ENCODE peak calls at places on chromosomes 2 and 18, in five cellular contexts. One of them, this sample, is unnamed.
A peak's percentile ranks its signal among the peaks of the same experiment; 100 is the strongest.

GRCh38 chr18:25662247-25662646 is 310.3 kb upstream of the ZNF521 start:
- DNase-seq in mesenchymal stem cell: peak; percentile 65
- DNase-seq in IMR-90: peak; percentile 25
- DNase-seq in neuronal stem cell: no peak
- DNase-seq in H1: no peak
- DNase-seq in this sample: no peak

GRCh38 chr2:98869868-98870267 is 66.2 kb downstream of the CRACDL start:
- DNase-seq in mesenchymal stem cell: no peak
- DNase-seq in IMR-90: no peak
- DNase-seq in neuronal stem cell: no peak
- DNase-seq in H1: no peak
- DNase-seq in this sample: no peak

GRCh38 chr2:230735884-230736283 is 23.2 kb downstream of the CAB39 start:
- DNase-seq in mesenchymal stem cell: no peak
- DNase-seq in IMR-90: no peak
- DNase-seq in neuronal stem cell: no peak
- DNase-seq in H1: no peak
- DNase-seq in this sample: no peak

GRCh38 chr2:144995482-144995881 is 475.6 kb upstream of the ZEB2 start:
- DNase-seq in mesenchymal stem cell: no peak
- DNase-seq in IMR-90: no peak
- DNase-seq in neuronal stem cell: no peak
- DNase-seq in H1: no peak
- DNase-seq in this sample: no peak

GRCh38 chr2:196073521-196073920 is 4.9 kb upstream of the DNAH7 start:
- DNase-seq in mesenchymal stem cell: no peak
- DNase-seq in IMR-90: no peak
- DNase-seq in neuronal stem cell: no peak
- DNase-seq in H1: no peak
- DNase-seq in this sample: no peak

GRCh38 chr2:151367571-151367970 is 10.2 kb downstream of the TNFAIP6 start:
- DNase-seq in mesenchymal stem cell: peak; percentile 18
- DNase-seq in IMR-90: peak; percentile 36
- DNase-seq in neuronal stem cell: no peak
- DNase-seq in H1: no peak
- DNase-seq in this sample: no peak

GRCh38 chr2:99085400-99085799 is 56.1 kb upstream of the C2orf15 start:
- DNase-seq in mesenchymal stem cell: peak; percentile 15
- DNase-seq in IMR-90: no peak
- DNase-seq in neuronal stem cell: no peak
- DNase-seq in H1: no peak
- DNase-seq in this sample: peak; percentile 38

GRCh38 chr2:55167630-55167967 is 64.5 kb downstream of the CLHC1 start:
- DNase-seq in mesenchymal stem cell: no peak
- DNase-seq in IMR-90: no peak
- DNase-seq in neuronal stem cell: no peak
- DNase-seq in H1: no peak
- DNase-seq in this sample: no peak

GRCh38 chr18:79503891-79504475 is 108.3 kb downstream of the NFATC1 start:
- DNase-seq in mesenchymal stem cell: no peak
- DNase-seq in IMR-90: no peak
- DNase-seq in neuronal stem cell: no peak
- DNase-seq in H1: no peak
- DNase-seq in this sample: no peak

GRCh38 chr2:20675701-20676352 is 8.9 kb downstream of the GDF7 start:
- DNase-seq in mesenchymal stem cell: no peak
- DNase-seq in IMR-90: no peak
- DNase-seq in neuronal stem cell: no peak
- DNase-seq in H1: peak; percentile 66
- DNase-seq in this sample: no peak

GRCh38 chr2:231387904-231388724 is 7.4 kb upstream of the B3GNT7 start:
- DNase-seq in mesenchymal stem cell: peak; percentile 50
- DNase-seq in IMR-90: peak; percentile 56
- DNase-seq in neuronal stem cell: no peak
- DNase-seq in H1: no peak
- DNase-seq in this sample: no peak

GRCh38 chr18:74328196-74328595 is 12.6 kb downstream of the C18orf63 start:
- DNase-seq in mesenchymal stem cell: no peak
- DNase-seq in IMR-90: no peak
- DNase-seq in neuronal stem cell: no peak
- DNase-seq in H1: no peak
- DNase-seq in this sample: no peak

GRCh38 chr2:231007159-231008045 is 11.5 kb downstream of the SPATA3 start:
- DNase-seq in mesenchymal stem cell: no peak
- DNase-seq in IMR-90: no peak
- DNase-seq in neuronal stem cell: no peak
- DNase-seq in H1: no peak
- DNase-seq in this sample: no peak

GRCh38 chr2:226151157-226151556 is 648.5 kb downstream of the IRS1 start:
- DNase-seq in mesenchymal stem cell: peak; percentile 22
- DNase-seq in IMR-90: peak; percentile 10
- DNase-seq in neuronal stem cell: no peak
- DNase-seq in H1: no peak
- DNase-seq in this sample: no peak

GRCh38 chr2:45935791-45936622 is 284.5 kb downstream of the PRKCE start:
- DNase-seq in mesenchymal stem cell: peak; percentile 97
- DNase-seq in IMR-90: peak; percentile 99
- DNase-seq in neuronal stem cell: peak; percentile 65
- DNase-seq in H1: peak; percentile 88
- DNase-seq in this sample: peak; percentile 90

GRCh38 chr2:18991177-18992168 is 366.9 kb downstream of the OSR1 start:
- DNase-seq in mesenchymal stem cell: peak; percentile 54
- DNase-seq in IMR-90: peak; percentile 78
- DNase-seq in neuronal stem cell: no peak
- DNase-seq in H1: no peak
- DNase-seq in this sample: peak; percentile 42

GRCh38 chr2:59935005-59935404 is 618.4 kb downstream of the BCL11A start:
- DNase-seq in mesenchymal stem cell: no peak
- DNase-seq in IMR-90: no peak
- DNase-seq in neuronal stem cell: no peak
- DNase-seq in H1: no peak
- DNase-seq in this sample: no peak

GRCh38 chr2:238940806-238941205 is 92.9 kb downstream of the TWIST2 start:
- DNase-seq in mesenchymal stem cell: no peak
- DNase-seq in IMR-90: no peak
- DNase-seq in neuronal stem cell: no peak
- DNase-seq in H1: no peak
- DNase-seq in this sample: no peak

GRCh38 chr2:238941262-238941792 is 93.4 kb downstream of the TWIST2 start:
- DNase-seq in mesenchymal stem cell: no peak
- DNase-seq in IMR-90: no peak
- DNase-seq in neuronal stem cell: no peak
- DNase-seq in H1: peak; percentile 14
- DNase-seq in this sample: no peak

GRCh38 chr2:238942080-238942761 is 94.3 kb downstream of the TWIST2 start:
- DNase-seq in mesenchymal stem cell: no peak
- DNase-seq in IMR-90: no peak
- DNase-seq in neuronal stem cell: no peak
- DNase-seq in H1: peak; percentile 29
- DNase-seq in this sample: no peak

GRCh38 chr2:238945433-238946150 is 97.7 kb downstream of the TWIST2 start:
- DNase-seq in mesenchymal stem cell: peak; percentile 66
- DNase-seq in IMR-90: peak; percentile 42
- DNase-seq in neuronal stem cell: no peak
- DNase-seq in H1: peak; percentile 79
- DNase-seq in this sample: peak; percentile 80

GRCh38 chr2:238942941-238943715 is 95.2 kb downstream of the TWIST2 start:
- DNase-seq in mesenchymal stem cell: no peak
- DNase-seq in IMR-90: peak; percentile 64
- DNase-seq in neuronal stem cell: no peak
- DNase-seq in H1: no peak
- DNase-seq in this sample: no peak
- H3K9ac ChIP-seq in mesenchymal stem cell: no peak overlapping the region
- H3K9ac ChIP-seq in IMR-90: no peak overlapping the region
- H3K9ac ChIP-seq in neuronal stem cell: no peak overlapping the region
- H3K9ac ChIP-seq in H1: no peak overlapping the region
- H3K9ac ChIP-seq in this sample: no peak overlapping the region

GRCh38 chr18:75455249-75456183 is 28.0 kb upstream of the SMIM21 start:
- DNase-seq in mesenchymal stem cell: peak; percentile 27
- DNase-seq in IMR-90: peak; percentile 18
- DNase-seq in neuronal stem cell: peak; percentile 23
- DNase-seq in H1: peak; percentile 69
- DNase-seq in this sample: peak; percentile 46
- H3K4me3 ChIP-seq in mesenchymal stem cell: peak overlapping the region; percentile 75
- H3K4me3 ChIP-seq in IMR-90: peak overlapping the region; percentile 35
- H3K4me3 ChIP-seq in neuronal stem cell: peak overlapping the region; percentile 78
- H3K4me3 ChIP-seq in H1: peak overlapping the region; percentile 45
- H3K4me3 ChIP-seq in this sample: no peak overlapping the region

GRCh38 chr18:59109375-59109774 is 30.3 kb upstream of the SEC11C start:
- DNase-seq in mesenchymal stem cell: no peak
- DNase-seq in IMR-90: no peak
- DNase-seq in neuronal stem cell: peak; percentile 33
- DNase-seq in H1: no peak
- DNase-seq in this sample: no peak

GRCh38 chr18:59114160-59114559 is 25.5 kb upstream of the SEC11C start:
- DNase-seq in mesenchymal stem cell: no peak
- DNase-seq in IMR-90: peak; percentile 14
- DNase-seq in neuronal stem cell: no peak
- DNase-seq in H1: no peak
- DNase-seq in this sample: no peak
- H2BK15ac ChIP-seq in mesenchymal stem cell: no peak overlapping the region
- H2BK15ac ChIP-seq in IMR-90: no peak overlapping the region
- H2BK15ac ChIP-seq in neuronal stem cell: no peak overlapping the region
- H2BK15ac ChIP-seq in H1: no peak overlapping the region
- H2BK15ac ChIP-seq in this sample: no peak overlapping the region

DNA sequence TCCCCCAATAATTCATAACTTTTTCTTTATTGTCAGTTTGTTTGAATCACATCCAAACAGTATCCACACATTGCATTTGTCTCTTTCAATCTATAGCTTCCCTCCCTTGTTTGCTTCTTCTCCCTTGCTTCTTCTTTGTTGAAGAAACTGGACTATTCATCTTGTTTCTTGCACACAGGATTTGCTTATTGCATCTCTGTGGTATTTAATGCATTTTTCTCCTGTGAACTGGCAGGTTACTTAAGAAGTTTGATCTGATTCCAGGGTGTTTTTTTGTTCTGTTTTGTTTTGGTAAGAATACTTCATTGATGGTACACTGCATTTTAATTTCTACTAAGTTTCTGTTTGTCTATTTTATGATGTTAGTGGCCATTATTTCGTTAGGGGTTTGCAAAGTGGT is 166.8 kb downstream of the CAMKMT start:
- DNase-seq in mesenchymal stem cell: peak; percentile 25
- DNase-seq in IMR-90: peak; percentile 81
- DNase-seq in neuronal stem cell: no peak
- DNase-seq in H1: no peak
- DNase-seq in this sample: no peak
- H3K9ac ChIP-seq in mesenchymal stem cell: peak overlapping the region; percentile 60
- H3K9ac ChIP-seq in IMR-90: no peak overlapping the region
- H3K9ac ChIP-seq in neuronal stem cell: no peak overlapping the region
- H3K9ac ChIP-seq in H1: no peak overlapping the region
- H3K9ac ChIP-seq in this sample: no peak overlapping the region

GRCh38 chr2:141055526-141055925 is 1075.3 kb downstream of the LRP1B start:
- DNase-seq in mesenchymal stem cell: peak; percentile 61
- DNase-seq in IMR-90: peak; percentile 84
- DNase-seq in neuronal stem cell: no peak
- DNase-seq in H1: no peak
- DNase-seq in this sample: no peak
- H3K4me3 ChIP-seq in mesenchymal stem cell: no peak overlapping the region
- H3K4me3 ChIP-seq in IMR-90: no peak overlapping the region
- H3K4me3 ChIP-seq in neuronal stem cell: no peak overlapping the region
- H3K4me3 ChIP-seq in H1: no peak overlapping the region
- H3K4me3 ChIP-seq in this sample: no peak overlapping the region

DNA sequence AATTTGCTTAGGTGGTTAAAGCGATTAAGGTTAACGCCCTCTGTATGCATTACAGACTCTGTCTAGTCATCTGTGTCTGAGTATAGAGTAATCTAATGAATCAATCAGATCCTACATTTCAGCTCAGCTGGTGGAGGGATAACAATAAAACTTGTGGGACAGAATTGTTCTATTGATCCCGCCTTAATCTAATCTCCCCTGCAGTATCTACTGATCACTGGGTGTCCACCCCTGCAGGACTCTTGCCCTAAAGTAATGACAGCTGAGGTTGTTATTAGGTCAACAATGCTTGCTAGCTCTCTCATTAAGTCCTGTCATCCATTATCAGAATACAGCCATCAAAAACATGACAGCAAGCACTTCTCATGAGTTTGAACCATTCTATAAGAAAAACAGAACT is 462.6 kb upstream of the TMEFF2 start:
- DNase-seq in mesenchymal stem cell: no peak
- DNase-seq in IMR-90: no peak
- DNase-seq in neuronal stem cell: no peak
- DNase-seq in H1: no peak
- DNase-seq in this sample: peak; percentile 76
- H2BK15ac ChIP-seq in mesenchymal stem cell: no peak overlapping the region
- H2BK15ac ChIP-seq in IMR-90: no peak overlapping the region
- H2BK15ac ChIP-seq in neuronal stem cell: no peak overlapping the region
- H2BK15ac ChIP-seq in H1: no peak overlapping the region
- H2BK15ac ChIP-seq in this sample: no peak overlapping the region

GRCh38 chr2:62812921-62813825 is 107.7 kb downstream of the EHBP1 start:
- DNase-seq in mesenchymal stem cell: no peak
- DNase-seq in IMR-90: no peak
- DNase-seq in neuronal stem cell: no peak
- DNase-seq in H1: no peak
- DNase-seq in this sample: no peak

GRCh38 chr2:62814132-62814531 is 108.6 kb downstream of the EHBP1 start:
- DNase-seq in mesenchymal stem cell: peak; percentile 78
- DNase-seq in IMR-90: peak; percentile 76
- DNase-seq in neuronal stem cell: no peak
- DNase-seq in H1: no peak
- DNase-seq in this sample: no peak

GRCh38 chr2:62822549-62822948 is 117.0 kb downstream of the EHBP1 start:
- DNase-seq in mesenchymal stem cell: no peak
- DNase-seq in IMR-90: no peak
- DNase-seq in neuronal stem cell: no peak
- DNase-seq in H1: no peak
- DNase-seq in this sample: no peak

GRCh38 chr2:62817995-62818713 is 112.6 kb downstream of the EHBP1 start:
- DNase-seq in mesenchymal stem cell: peak; percentile 18
- DNase-seq in IMR-90: peak; percentile 76
- DNase-seq in neuronal stem cell: no peak
- DNase-seq in H1: no peak
- DNase-seq in this sample: no peak

DNA sequence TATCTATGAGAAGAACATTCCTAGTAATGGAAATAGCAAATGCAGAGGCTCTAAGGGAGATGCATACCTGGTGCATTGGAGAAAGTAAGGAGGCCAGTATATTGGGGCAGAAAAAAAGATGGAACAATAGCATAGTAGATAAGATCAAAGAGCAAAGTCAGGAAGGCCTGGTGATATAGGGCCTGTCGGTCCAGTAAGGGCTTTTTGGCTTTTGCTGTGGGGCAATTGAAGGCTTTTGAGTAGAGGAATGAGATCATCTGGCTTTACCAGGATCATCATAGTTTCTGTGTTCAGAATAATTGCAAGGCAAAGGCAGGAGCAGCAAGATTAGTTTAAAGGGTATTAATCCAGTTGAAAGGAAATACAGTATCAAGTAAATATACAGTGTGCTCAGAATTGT is 111.8 kb downstream of the EHBP1 start:
- DNase-seq in mesenchymal stem cell: no peak
- DNase-seq in IMR-90: no peak
- DNase-seq in neuronal stem cell: no peak
- DNase-seq in H1: no peak
- DNase-seq in this sample: peak; percentile 25
- H3K9ac ChIP-seq in mesenchymal stem cell: peak overlapping the region; percentile 10
- H3K9ac ChIP-seq in IMR-90: no peak overlapping the region
- H3K9ac ChIP-seq in neuronal stem cell: no peak overlapping the region
- H3K9ac ChIP-seq in H1: no peak overlapping the region
- H3K9ac ChIP-seq in this sample: no peak overlapping the region

This sample was measured in mesendoderm.